ENCODE peak calls at places on chromosome 4, in seven cellular contexts. A is GM12892, N is SK-N-SH, T is HepG2, F is H1, B is K562, I is GM12878. P is an unnamed sample.

GRCh38 chr4:183370786-183371185 is 48.6 kb upstream of the CLDN24 start:
- DNase-seq in A (no peak), N (no peak), I (no peak), F (no peak), T (no peak), B (no peak), P (no peak)

GRCh38 chr4:132227349-132228165 is 921.5 kb upstream of the PCDH10 start:
- DNase-seq in I (no peak), B (peak), N (peak), T (peak), F (peak), A (no peak), P (no peak)

GRCh38 chr4:185813133-185813532 is 1.1 kb upstream of the SORBS2 start:
- DNase-seq in I (no peak), N (no peak), A (no peak), F (no peak), T (peak), B (no peak), P (no peak)

GRCh38 chr4:124745988-124746801 is 33.7 kb upstream of the ANKRD50 start:
- DNase-seq in T (no peak), N (no peak), B (no peak), I (no peak), A (no peak), F (no peak), P (no peak)

GRCh38 chr4:47084111-47084510 is 52.7 kb downstream of the GABRB1 start:
- DNase-seq in N (no peak), F (no peak), T (no peak), I (no peak), A (no peak), B (no peak), P (no peak)

GRCh38 chr4:159608434-159608833 is 505.6 kb downstream of the RAPGEF2 start:
- DNase-seq in B (no peak), N (no peak), A (no peak), F (no peak), T (no peak), I (no peak), P (no peak)

GRCh38 chr4:15198070-15198727 is 195.9 kb downstream of the CPEB2 start:
- DNase-seq in F (peak), N (no peak), I (no peak), A (no peak), B (no peak), T (no peak), P (no peak)

GRCh38 chr4:154076921-154077320 is 288.0 kb upstream of the SFRP2 start:
- DNase-seq in T (no peak), I (no peak), N (no peak), F (no peak), B (no peak), A (no peak), P (no peak)

GRCh38 chr4:11503166-11503565 is 74.5 kb upstream of the HS3ST1 start:
- DNase-seq in A (no peak), F (no peak), I (no peak), T (no peak), B (no peak), N (no peak), P (no peak)

GRCh38 chr4:137609693-137610450 is 77.6 kb upstream of the PCDH18 start:
- DNase-seq in T (no peak), A (no peak), B (no peak), F (no peak), I (no peak), N (no peak), P (no peak)

GRCh38 chr4:15375707-15376106 is 52.1 kb upstream of the C1QTNF7 start:
- DNase-seq in I (no peak), F (no peak), B (no peak), A (no peak), T (no peak), N (no peak), P (no peak)

GRCh38 chr4:1615786-1616573 is 68.1 kb downstream of the FAM53A start:
- DNase-seq in T (no peak), I (no peak), F (no peak), B (no peak), A (no peak), N (no peak), P (no peak)

GRCh38 chr4:40865696-40866095 is 115.9 kb downstream of the NSUN7 start:
- DNase-seq in B (no peak), A (no peak), N (no peak), I (no peak), F (no peak), T (no peak), P (no peak)

GRCh38 chr4:134935320-134935719 is 733.7 kb upstream of the PABPC4L start:
- DNase-seq in N (peak), F (peak), I (no peak), T (no peak), A (no peak), B (peak), P (no peak)

GRCh38 chr4:26173619-26174018 is 147.2 kb upstream of the RBPJ start:
- DNase-seq in B (no peak), A (no peak), T (no peak), F (no peak), N (no peak), I (no peak), P (no peak)

GRCh38 chr4:177119693-177120092 is 190.0 kb upstream of the NEIL3 start:
- DNase-seq in N (no peak), A (no peak), T (no peak), B (no peak), F (no peak), I (no peak), P (no peak)

GRCh38 chr4:184471872-184472539 is 2.3 kb downstream of the IRF2 start:
- DNase-seq in F (no peak), B (peak), A (peak), T (no peak), N (peak), I (no peak), P (no peak)

GRCh38 chr4:127781303-127782024 is 658 bp upstream of the HSPA4L start:
- DNase-seq in I (no peak), T (no peak), F (no peak), A (no peak), B (no peak), N (peak), P (no peak)

GRCh38 chr4:120317713-120318112 is 251.1 kb upstream of the MAD2L1 start:
- DNase-seq in N (no peak), T (no peak), B (no peak), I (no peak), A (no peak), F (no peak), P (no peak)

GRCh38 chr4:102312447-102312846 is 32.8 kb downstream of the SLC39A8 start:
- DNase-seq in I (no peak), F (no peak), A (no peak), N (no peak), T (no peak), B (no peak), P (no peak)

GRCh38 chr4:154164931-154165839 is 326.4 kb downstream of the DCHS2 start:
- DNase-seq in A (no peak), B (no peak), I (peak), F (no peak), T (no peak), N (no peak), P (no peak)

GRCh38 chr4:106358899-106359298 is 9.7 kb downstream of the GIMD1 start:
- DNase-seq in B (no peak), N (no peak), A (no peak), T (no peak), I (no peak), F (no peak), P (no peak)

GRCh38 chr4:139746430-139746829 is 80.8 kb downstream of the MGST2 start:
- DNase-seq in F (peak), T (no peak), A (no peak), I (no peak), N (no peak), B (no peak), P (no peak)

GRCh38 chr4:137614491-137614890 is 82.2 kb upstream of the PCDH18 start:
- DNase-seq in F (no peak), A (no peak), B (no peak), N (no peak), I (no peak), T (no peak), P (no peak)

GRCh38 chr4:102616661-102617060 is 115.5 kb downstream of the NFKB1 start:
- DNase-seq in T (no peak), A (no peak), N (peak), I (no peak), B (no peak), F (no peak), P (no peak)

GRCh38 chr4:139857021-139857420 is 191.4 kb downstream of the MGST2 start:
- DNase-seq in A (no peak), N (peak), I (no peak), B (no peak), F (no peak), T (peak), P (no peak)

GRCh38 chr4:183798249-183798920 is 106.7 kb upstream of the STOX2 start:
- DNase-seq in N (no peak), I (no peak), A (no peak), T (no peak), B (no peak), F (peak), P (no peak)

GRCh38 chr4:118811008-118811764 is 24.7 kb downstream of the SEC24D start:
- DNase-seq in F (no peak), N (no peak), I (no peak), T (no peak), B (no peak), A (no peak), P (no peak)

GRCh38 chr4:114180481-114180880 is 201.0 kb upstream of the ARSJ start:
- DNase-seq in B (no peak), I (no peak), A (no peak), F (peak), T (peak), N (no peak), P (no peak)

GRCh38 chr4:476501-476900 is 22.5 kb downstream of the ZNF721 start:
- DNase-seq in I (no peak), T (no peak), F (no peak), N (no peak), B (no peak), A (no peak), P (no peak)

GRCh38 chr4:73832651-73833237 is 3.7 kb upstream of the CXCL6 start:
- DNase-seq in F (no peak), N (no peak), I (no peak), T (no peak), B (peak), A (no peak), P (no peak)

GRCh38 chr4:157014621-157015591 is 43.3 kb upstream of the PDGFC start:
- DNase-seq in A (no peak), I (no peak), T (no peak), B (no peak), F (no peak), N (no peak), P (no peak)

GRCh38 chr4:54913751-54914526 is 211.5 kb downstream of the KDR start:
- DNase-seq in N (no peak), A (no peak), F (no peak), B (no peak), I (no peak), T (peak), P (no peak)

GRCh38 chr4:144421839-144422565 is 224.0 kb upstream of the HHIP start:
- DNase-seq in T (no peak), F (no peak), N (no peak), B (no peak), I (no peak), A (no peak), P (no peak)

GRCh38 chr4:176193126-176193525 is 2.3 kb downstream of the SPATA4 start:
- DNase-seq in F (no peak), T (no peak), A (no peak), N (no peak), I (no peak), B (no peak), P (no peak)

GRCh38 chr4:106365613-106366012 is 3.0 kb downstream of the GIMD1 start:
- DNase-seq in A (no peak), N (no peak), I (no peak), T (peak), F (no peak), B (no peak), P (no peak)

DNA sequence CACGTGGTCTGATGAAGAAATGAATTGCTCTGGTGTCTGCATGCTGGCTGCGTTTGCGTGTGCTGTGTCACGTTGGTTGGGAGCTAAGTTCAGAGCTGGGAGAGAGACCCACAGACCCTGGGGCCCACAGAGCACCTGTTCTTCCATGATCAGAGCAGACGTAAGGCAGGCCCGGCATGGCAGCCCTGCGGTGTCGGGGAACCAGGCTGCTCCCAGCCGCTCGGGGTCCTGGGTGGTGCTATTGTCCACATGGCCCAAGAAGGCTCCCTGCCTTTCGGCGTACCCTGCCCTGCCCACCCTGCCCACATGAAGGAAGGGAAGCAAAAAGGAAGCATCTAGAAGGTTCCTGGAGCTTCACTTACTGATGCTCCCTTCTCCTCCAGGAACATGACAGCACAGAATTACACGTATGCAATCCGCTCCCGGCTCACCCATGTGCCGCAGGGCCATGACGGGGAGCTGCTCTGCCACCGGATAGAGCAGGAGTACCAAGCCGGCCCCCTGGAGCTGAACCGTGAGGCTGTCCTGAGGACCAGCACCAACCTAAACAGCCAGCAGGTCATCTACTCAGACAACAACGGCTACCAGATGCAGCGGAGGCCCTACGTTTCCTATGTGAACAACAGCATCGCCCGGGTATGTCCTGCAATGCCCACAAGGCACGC is 30.9 kb upstream of the MRFAP1 start:
- DNase-seq in T (no peak), I (no peak), A (no peak), F (no peak), B (no peak), N (no peak), P (no peak)
- TF ChIP-seq TAF1 in T (no peak), I (no peak), A (no peak), F (no peak), B (no peak), N (no peak), P (no peak)

GRCh38 chr4:123505077-123505456 is 108.5 kb downstream of the SPRY1 start:
- DNase-seq in N (no peak), T (peak), F (no peak), A (no peak), I (no peak), B (no peak), P (no peak)

GRCh38 chr4:123503698-123504389 is 107.2 kb downstream of the SPRY1 start:
- DNase-seq in T (no peak), A (no peak), B (no peak), I (no peak), N (no peak), F (no peak), P (no peak)

GRCh38 chr4:123501733-123502132 is 105.1 kb downstream of the SPRY1 start:
- DNase-seq in N (no peak), I (no peak), A (no peak), T (no peak), F (no peak), B (no peak), P (no peak)

GRCh38 chr4:123506311-123506685 is 109.7 kb downstream of the SPRY1 start:
- DNase-seq in N (no peak), T (no peak), B (no peak), I (no peak), A (no peak), F (peak), P (no peak)

DNA sequence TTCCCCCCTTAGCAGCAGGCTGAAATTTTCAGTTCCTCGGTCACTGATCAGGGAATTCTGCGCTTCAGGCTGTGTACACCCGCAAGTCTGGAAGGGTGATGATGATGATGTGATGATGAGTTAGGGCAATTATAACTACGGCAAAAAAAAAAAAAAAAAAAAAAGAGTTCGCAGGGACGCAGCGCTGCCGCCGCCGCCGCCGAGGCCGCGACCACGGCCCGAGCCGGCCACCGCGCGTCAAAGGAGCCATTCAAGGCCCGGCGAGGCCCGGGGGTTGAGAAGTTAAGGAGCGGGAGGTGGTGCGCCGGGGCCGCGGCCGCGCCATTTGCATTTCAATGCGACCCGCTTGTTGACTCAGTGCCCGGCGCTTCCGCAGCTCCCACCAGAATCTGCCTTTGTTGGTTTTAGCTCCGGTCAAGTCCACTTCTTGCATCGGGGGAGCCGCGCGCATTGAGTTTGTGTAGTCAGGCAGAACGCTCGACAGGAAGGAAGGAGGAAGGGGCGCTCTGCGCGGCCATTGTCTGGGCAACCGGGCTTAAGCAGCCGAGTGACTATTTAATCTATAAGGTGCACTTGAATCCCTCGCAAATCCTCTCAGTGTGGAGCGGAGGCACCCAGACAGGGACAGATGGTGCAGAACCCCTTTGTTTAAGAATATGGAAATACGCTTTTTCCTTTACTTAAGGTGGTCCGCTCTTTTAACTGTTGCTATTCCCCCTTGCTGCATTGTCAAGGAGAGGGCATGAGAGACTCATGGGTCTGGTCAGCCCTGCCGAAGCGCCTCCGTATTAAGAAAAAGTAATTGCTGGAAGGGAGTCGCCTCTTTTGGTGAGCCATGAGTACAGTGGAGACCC is 109.1 kb downstream of the SPRY1 start:
- DNase-seq in F (peak), N (peak), A (peak), T (peak), B (no peak), I (no peak), P (peak)
- TF ChIP-seq TAF1 in F (peak), N (no peak), A (no peak), T (peak), B (no peak), I (no peak), P (no peak)

GRCh38 chr4:85491527-85491926 is 16.6 kb downstream of the ARHGAP24 start:
- DNase-seq in A (no peak), N (no peak), I (no peak), F (no peak), T (no peak), B (no peak), P (no peak)

GRCh38 chr4:85488416-85488815 is 13.5 kb downstream of the ARHGAP24 start:
- DNase-seq in I (no peak), A (no peak), B (no peak), F (no peak), N (no peak), T (no peak), P (no peak)

GRCh38 chr4:85486425-85487101 is 11.6 kb downstream of the ARHGAP24 start:
- DNase-seq in F (no peak), N (no peak), T (no peak), B (no peak), A (no peak), I (no peak), P (no peak)

GRCh38 chr4:85489273-85489672 is 14.3 kb downstream of the ARHGAP24 start:
- DNase-seq in B (no peak), I (no peak), N (no peak), F (no peak), A (no peak), T (no peak), P (no peak)
- TF ChIP-seq TAF1 in B (no peak), I (no peak), N (no peak), F (no peak), A (no peak), T (no peak), P (no peak)

GRCh38 chr4:147823135-147823534 is 91.2 kb downstream of the ARHGAP10 start:
- DNase-seq in F (no peak), A (no peak), N (no peak), T (no peak), B (no peak), I (no peak), P (no peak)
- TF ChIP-seq TAF1 in F (no peak), A (no peak), N (no peak), T (no peak), B (no peak), I (no peak), P (no peak)

P was measured in GM12891.